ENCODE peak calls at places on chromosomes 12 and 14, in four cellular contexts. R is H9, P is neural progenitor cell, W is neuronal stem cell. Z is an unnamed sample.

GRCh38 chr12:12167847-12168246 is 97.1 kb downstream of the BCL2L14 start:
- DNase-seq in R (no peak), P (no peak), W (no peak), Z (no peak)

GRCh38 chr12:45235087-45236025 is 19.5 kb downstream of the ANO6 start:
- DNase-seq in R (peak), P (peak), W (no peak), Z (no peak)

GRCh38 chr12:110548678-110549077 is 34.4 kb downstream of the PPTC7 start:
- DNase-seq in R (no peak), P (no peak), W (no peak), Z (no peak)

GRCh38 chr14:39467889-39468524 is 35.8 kb upstream of the FBXO33 start:
- DNase-seq in R (peak), P (peak), W (no peak), Z (peak)

GRCh38 chr14:23694085-23694975 is 58.2 kb downstream of the DHRS2 start:
- DNase-seq in R (peak), P (no peak), W (no peak), Z (no peak)

GRCh38 chr12:12156116-12156515 is 85.4 kb downstream of the BCL2L14 start:
- DNase-seq in R (no peak), P (no peak), W (no peak), Z (no peak)

GRCh38 chr12:124385219-124385969 is 90.5 kb downstream of the RFLNA start:
- DNase-seq in R (no peak), P (no peak), W (no peak), Z (no peak)

GRCh38 chr12:107581616-107582015 is 104.0 kb upstream of the PWP1 start:
- DNase-seq in R (no peak), P (no peak), W (no peak), Z (no peak)

GRCh38 chr14:106163316-106163715 is 636.9 kb downstream of the TMEM121 start:
- DNase-seq in R (no peak), P (no peak), W (no peak), Z (no peak)

GRCh38 chr12:90456248-90456647 is 498.7 kb downstream of the CCER1 start:
- DNase-seq in R (no peak), P (no peak), W (no peak), Z (no peak)

GRCh38 chr14:24940213-24940783 is 109.6 kb downstream of the STXBP6 start:
- DNase-seq in R (no peak), P (no peak), W (no peak), Z (no peak)

GRCh38 chr14:24132976-24133375 is 2.5 kb downstream of the FITM1 start:
- DNase-seq in R (no peak), P (no peak), W (no peak), Z (no peak)

GRCh38 chr14:44029933-44030332 is 477.1 kb downstream of the FSCB start:
- DNase-seq in R (no peak), P (no peak), W (no peak), Z (no peak)

GRCh38 chr14:60565211-60565610 is 56.3 kb downstream of the SIX6 start:
- DNase-seq in R (no peak), P (no peak), W (no peak), Z (peak)

GRCh38 chr14:21044106-21044618 is 2.0 kb downstream of the RNASE7 start:
- DNase-seq in R (no peak), P (no peak), W (no peak), Z (no peak)

GRCh38 chr12:97275261-97276197 is 187.1 kb upstream of the RMST start:
- DNase-seq in R (peak), P (peak), W (peak), Z (peak)

GRCh38 chr14:72744416-72745120 is 149.3 kb downstream of the DPF3 start:
- DNase-seq in R (no peak), P (no peak), W (no peak), Z (no peak)

GRCh38 chr14:70489579-70490175 is 37.7 kb downstream of the ADAM21 start:
- DNase-seq in R (no peak), P (no peak), W (no peak), Z (no peak)

GRCh38 chr12:124867389-124867930 is 3.8 kb upstream of the SCARB1 start:
- DNase-seq in R (no peak), P (no peak), W (no peak), Z (no peak)

GRCh38 chr12:32272465-32272864 is 126.9 kb upstream of the FGD4 start:
- DNase-seq in R (no peak), P (no peak), W (no peak), Z (peak)

GRCh38 chr14:101229666-101230065 is 326.1 kb upstream of the RTL1 start:
- DNase-seq in R (peak), P (no peak), W (no peak), Z (no peak)

GRCh38 chr14:35068238-35069012 is 22.4 kb downstream of the FAM177A1 start:
- DNase-seq in R (no peak), P (no peak), W (no peak), Z (no peak)

GRCh38 chr12:122836027-122836921 is 1.0 kb downstream of the HIP1R start:
- DNase-seq in R (peak), P (peak), W (no peak), Z (peak)

GRCh38 chr12:12015073-12015685 is 55.6 kb upstream of the BCL2L14 start:
- DNase-seq in R (no peak), P (no peak), W (no peak), Z (no peak)

GRCh38 chr12:9763025-9763424 is 2.3 kb upstream of the CD69 start:
- DNase-seq in R (no peak), P (no peak), W (no peak), Z (no peak)

GRCh38 chr12:108629824-108630476 is 3.7 kb downstream of the SELPLG start:
- DNase-seq in R (no peak), P (no peak), W (no peak), Z (no peak)

GRCh38 chr14:24058951-24059475 is 7.2 kb downstream of the CARMIL3 start:
- DNase-seq in R (peak), P (no peak), W (no peak), Z (no peak)

GRCh38 chr14:37034410-37035285 is 137.8 kb downstream of the SLC25A21 start:
- DNase-seq in R (no peak), P (no peak), W (no peak), Z (no peak)

GRCh38 chr12:45730842-45731336 is 1.4 kb downstream of the ARID2 start:
- DNase-seq in R (no peak), P (no peak), W (no peak), Z (peak)

GRCh38 chr14:32201196-32201815 is 539 bp upstream of the RNU6-7 start:
- DNase-seq in R (peak), P (peak), W (peak), Z (peak)

GRCh38 chr12:56873382-56873781 is 60.8 kb downstream of the SDR9C7 start:
- DNase-seq in R (no peak), P (no peak), W (no peak), Z (no peak)

GRCh38 chr14:61322799-61323290 is 1.5 kb downstream of the PRKCH start:
- DNase-seq in R (no peak), P (no peak), W (no peak), Z (no peak)

GRCh38 chr14:74698471-74698870 is 14.4 kb downstream of the AREL1 start:
- DNase-seq in R (no peak), P (no peak), W (no peak), Z (no peak)

GRCh38 chr12:54460317-54460935 is 13.0 kb downstream of the GTSF1 start:
- DNase-seq in R (no peak), P (no peak), W (no peak), Z (no peak)

GRCh38 chr12:54463484-54463883 is 9.9 kb downstream of the GTSF1 start:
- DNase-seq in R (no peak), P (no peak), W (no peak), Z (no peak)

GRCh38 chr12:54463034-54463433 is 10.4 kb downstream of the GTSF1 start:
- DNase-seq in R (no peak), P (no peak), W (no peak), Z (no peak)

GRCh38 chr12:54455760-54456469 is 17.5 kb downstream of the GTSF1 start:
- DNase-seq in R (no peak), P (no peak), W (no peak), Z (no peak)

DNA sequence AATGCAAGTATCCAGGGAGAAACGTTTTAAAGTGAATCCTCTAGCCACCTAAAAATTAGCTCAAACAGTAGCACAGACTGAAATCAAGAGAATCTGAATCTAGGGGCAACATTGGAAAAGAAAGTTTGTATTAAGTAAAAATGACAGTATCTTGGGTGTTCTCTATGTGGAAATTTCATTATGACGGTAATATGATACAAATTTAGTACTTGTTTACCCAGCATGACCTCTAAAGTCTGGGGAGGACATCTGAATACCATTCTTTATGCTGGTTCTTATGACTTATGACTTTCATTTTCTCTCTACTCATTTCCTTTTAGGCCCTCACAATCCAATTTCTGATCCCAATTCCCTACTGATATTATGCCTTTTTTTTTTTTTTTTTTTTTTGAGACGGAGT is 14.0 kb downstream of the GTSF1 start:
- DNase-seq in R (no peak), P (no peak), W (no peak), Z (no peak)
- H3K9ac ChIP-seq in R (no peak), P (no peak), W (no peak), Z (no peak)

GRCh38 chr14:50381823-50382287 is 14.8 kb downstream of the CDKL1 start:
- DNase-seq in R (no peak), P (no peak), W (no peak), Z (no peak)
- H3K27ac ChIP-seq in R (no peak), P (no peak), W (no peak), Z (no peak)

GRCh38 chr12:26648584-26648983 is 184.4 kb downstream of the ITPR2 start:
- DNase-seq in R (no peak), P (no peak), W (no peak), Z (no peak)

GRCh38 chr12:26647091-26647490 is 185.9 kb downstream of the ITPR2 start:
- DNase-seq in R (no peak), P (no peak), W (no peak), Z (no peak)

GRCh38 chr12:26646571-26646970 is 186.4 kb downstream of the ITPR2 start:
- DNase-seq in R (no peak), P (no peak), W (no peak), Z (no peak)

GRCh38 chr12:26648999-26649398 is 184.0 kb downstream of the ITPR2 start:
- DNase-seq in R (no peak), P (no peak), W (no peak), Z (no peak)

GRCh38 chr12:26648066-26648465 is 184.9 kb downstream of the ITPR2 start:
- DNase-seq in R (no peak), P (no peak), W (no peak), Z (no peak)
- H3K9ac ChIP-seq in R (no peak), P (no peak), W (no peak), Z (no peak)

DNA sequence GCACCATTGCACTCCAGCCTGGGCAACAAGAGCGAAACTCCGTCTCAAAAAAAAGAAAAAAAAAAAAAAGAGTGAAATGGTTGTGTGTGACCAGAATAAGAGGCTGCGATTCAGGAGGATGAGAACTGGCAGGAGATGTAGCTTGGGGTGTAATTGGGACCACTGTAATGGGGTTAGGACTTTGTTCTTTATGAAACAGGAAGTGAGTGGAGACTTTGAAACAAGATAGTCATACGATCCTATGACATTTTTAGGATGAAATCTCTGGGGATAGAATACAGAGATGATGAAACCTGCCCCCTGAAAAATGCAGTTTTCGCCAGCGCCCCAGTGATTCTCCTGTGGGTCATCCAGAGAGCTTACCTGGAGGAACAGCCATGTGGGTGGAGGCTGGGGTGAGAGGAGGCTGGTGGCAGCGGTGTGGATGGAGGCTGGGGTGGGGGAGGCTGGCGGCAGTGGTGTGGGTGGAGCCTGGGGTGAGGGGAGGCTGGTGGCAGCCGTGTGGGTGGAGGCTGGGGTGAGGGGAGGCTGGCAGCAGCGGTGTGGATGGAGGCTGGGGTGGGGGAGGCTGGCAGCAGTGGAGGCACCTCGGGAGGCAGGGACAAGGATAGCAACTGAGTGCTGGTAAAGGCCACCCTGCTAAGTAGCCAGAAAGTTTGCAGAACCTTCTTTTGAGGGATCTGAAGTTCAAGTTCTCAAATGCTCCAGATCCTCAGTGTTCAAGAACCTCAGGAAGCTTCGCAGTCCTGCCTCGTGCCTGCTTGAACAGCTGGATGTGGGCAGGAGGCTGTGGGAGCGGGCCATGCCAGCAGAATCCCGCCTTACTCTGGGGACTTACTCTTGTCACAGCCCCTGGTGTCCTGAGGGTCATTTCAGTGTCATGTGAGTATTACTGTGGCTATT is 20.2 kb downstream of the FBXL14 start:
- DNase-seq in R (no peak), P (no peak), W (no peak), Z (peak)
- H3K27ac ChIP-seq in R (no peak), P (no peak), W (peak), Z (peak)

DNA sequence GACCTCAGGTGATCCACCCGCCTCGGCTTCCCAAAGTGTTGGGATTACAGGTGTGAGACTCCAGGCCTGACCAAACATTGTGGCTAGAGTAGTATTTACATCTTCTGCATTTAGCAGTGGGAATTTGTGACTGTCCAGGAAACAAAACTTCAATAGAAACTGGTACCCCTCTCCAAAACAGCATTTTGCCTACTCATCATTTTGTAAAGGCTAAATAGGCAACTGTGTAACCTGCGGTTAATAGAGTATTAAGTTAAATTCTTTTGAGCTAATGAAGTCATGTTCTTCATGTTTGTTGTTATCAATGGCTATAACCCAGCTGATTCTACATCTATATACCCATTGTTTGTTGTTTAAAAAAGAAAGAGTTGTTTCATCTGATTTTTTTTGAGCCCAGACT is 8.1 kb downstream of the CMAS start:
- DNase-seq in R (no peak), P (no peak), W (no peak), Z (no peak)
- H3K9ac ChIP-seq in R (no peak), P (no peak), W (no peak), Z (no peak)

DNA sequence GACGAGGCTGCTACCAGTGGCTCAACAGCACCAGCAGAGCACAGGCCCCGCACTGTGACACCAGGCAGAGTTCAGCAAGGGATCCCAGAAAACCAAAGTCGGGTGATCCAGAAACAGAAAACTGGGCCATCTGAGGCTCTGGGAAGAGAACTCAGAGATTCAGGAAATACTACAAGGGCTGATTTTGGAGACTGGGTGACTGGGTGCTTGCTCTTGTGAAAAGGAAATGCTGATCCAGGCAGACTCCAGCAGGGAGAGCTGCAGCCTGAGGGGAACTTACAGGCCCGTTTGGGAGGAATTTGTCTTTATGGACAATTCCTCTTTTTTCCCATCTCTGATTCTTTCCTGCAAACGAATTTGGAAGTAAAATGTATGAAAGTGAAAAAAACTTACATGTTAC is 28.2 kb downstream of the FOXN3 start:
- DNase-seq in R (no peak), P (peak), W (no peak), Z (no peak)
- H3K27ac ChIP-seq in R (no peak), P (no peak), W (no peak), Z (no peak)

DNA sequence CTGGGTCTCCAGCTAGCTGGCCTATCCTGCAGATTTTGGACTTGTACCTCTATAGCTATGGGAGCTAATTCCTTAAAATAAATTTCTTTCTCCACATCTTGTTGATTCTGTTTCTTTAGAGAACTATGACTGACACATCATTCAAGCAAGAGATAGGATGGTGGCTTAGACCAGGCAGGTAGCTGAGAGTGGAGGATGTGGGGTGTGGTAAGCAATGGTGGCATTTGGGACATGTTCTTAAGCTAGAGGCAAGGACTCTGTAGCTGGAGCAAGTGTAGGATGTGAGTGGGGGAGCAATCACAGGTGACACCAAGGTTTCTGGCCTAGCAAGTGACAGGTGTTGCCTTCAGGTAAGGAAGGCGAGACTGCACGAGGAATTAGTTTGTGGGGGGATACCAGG is 6.8 kb downstream of the TDRD9 start:
- DNase-seq in R (no peak), P (no peak), W (no peak), Z (no peak)
- H3K9ac ChIP-seq in R (no peak), P (no peak), W (no peak), Z (no peak)

DNA sequence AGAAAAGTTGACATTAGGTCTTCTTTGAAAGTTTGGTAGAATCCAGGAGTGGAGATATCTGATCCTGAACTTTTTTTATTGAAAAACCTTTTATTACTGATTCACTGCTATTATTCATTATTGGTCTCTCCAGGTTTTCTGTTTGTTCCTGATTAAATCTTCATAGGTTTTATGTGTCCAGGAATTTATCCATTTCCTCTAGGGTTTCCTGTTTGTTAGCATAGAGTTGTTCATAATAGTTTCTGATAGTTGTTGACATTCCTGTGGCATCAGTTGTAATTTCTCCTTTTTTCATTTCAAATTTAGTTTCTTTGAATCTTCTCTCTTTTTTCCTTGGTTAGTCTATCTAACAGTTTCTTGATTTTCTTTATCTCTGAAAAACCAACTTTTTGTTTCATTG is 370.3 kb downstream of the SLC6A15 start:
- DNase-seq in R (no peak), P (no peak), W (no peak), Z (no peak)
- H3K27ac ChIP-seq in R (no peak), P (no peak), W (no peak), Z (no peak)

GRCh38 chr12:8157484-8158198 is 826 bp downstream of the ZNF705A start:
- DNase-seq in R (no peak), P (peak), W (no peak), Z (peak)
- H3K9ac ChIP-seq in R (no peak), P (no peak), W (no peak), Z (no peak)

Z was measured in Karpas-422.